ENCODE peak calls at places on chromosomes 16 and 17, in nine cellular contexts. P is small intestine; F is cardiac muscle cell; C is neuronal stem cell; Y is transverse colon; U is fibroblast of lung; I is mucosa of descending colon; S is effector memory CD4-positive, alpha-beta T cell; Z is foreskin keratinocyte. L is an unnamed sample. For H3K4me1, the result is how much of the 10 kb centered on the place peaks cover.

GRCh38 chr16:22372882-22373661 is 1.3 kb downstream of the CDR2 start:
- DNase-seq in P (peak), F (no peak), C (no peak), Y (no peak), U (peak), I (no peak), S (no peak), Z (no peak), L (no peak)

GRCh38 chr17:596763-597644 is 117.6 kb downstream of the VPS53 start:
- DNase-seq in P (peak), F (no peak), C (no peak), Y (no peak), U (peak), I (no peak), S (no peak), Z (peak), L (no peak)

GRCh38 chr17:30961213-30962188 is 9.3 kb upstream of the RNF135 start:
- DNase-seq in P (no peak), F (no peak), C (no peak), Y (no peak), U (no peak), I (no peak), S (no peak), Z (no peak), L (no peak)

GRCh38 chr17:34307110-34307509 is 12.1 kb upstream of the CCL8 start:
- DNase-seq in P (no peak), F (no peak), C (no peak), Y (no peak), U (peak), I (no peak), S (no peak), Z (no peak), L (peak)

GRCh38 chr16:53043462-53043861 is 9.2 kb downstream of the CHD9NB start:
- DNase-seq in P (no peak), F (no peak), C (no peak), Y (peak), U (peak), I (no peak), S (no peak), Z (no peak), L (peak)

GRCh38 chr17:56934280-56934679 is 20.4 kb upstream of the TRIM25 start:
- DNase-seq in P (no peak), F (no peak), C (no peak), Y (no peak), U (no peak), I (no peak), S (no peak), Z (peak), L (no peak)

GRCh38 chr17:57584050-57584551 is 161.0 kb downstream of the CCDC182 start:
- DNase-seq in P (no peak), F (no peak), C (no peak), Y (no peak), U (peak), I (no peak), S (no peak), Z (no peak), L (peak)

GRCh38 chr17:7174603-7175362 is 4.4 kb downstream of the ASGR1 start:
- DNase-seq in P (no peak), F (no peak), C (no peak), Y (no peak), U (no peak), I (no peak), S (no peak), Z (no peak), L (no peak)

GRCh38 chr17:55341432-55341831 is 76.7 kb downstream of the HLF start:
- DNase-seq in P (no peak), F (no peak), C (no peak), Y (no peak), U (no peak), I (no peak), S (no peak), Z (no peak), L (no peak)

GRCh38 chr16:50602531-50603205 is 54.5 kb downstream of the NKD1 start:
- DNase-seq in P (peak), F (no peak), C (no peak), Y (peak), U (no peak), I (peak), S (peak), Z (peak), L (no peak)

GRCh38 chr17:72792771-72793170 is 299.7 kb downstream of the SLC39A11 start:
- DNase-seq in P (no peak), F (no peak), C (no peak), Y (no peak), U (no peak), I (no peak), S (no peak), Z (no peak), L (no peak)

GRCh38 chr17:46029627-46030026 is 30.6 kb downstream of the STH start:
- DNase-seq in P (no peak), F (no peak), C (no peak), Y (no peak), U (no peak), I (no peak), S (no peak), Z (no peak), L (no peak)

GRCh38 chr16:90046971-90047713 is 27.9 kb upstream of the DBNDD1 start:
- DNase-seq in P (no peak), F (peak), C (no peak), Y (peak), U (peak), I (peak), S (no peak), Z (no peak), L (peak)

GRCh38 chr16:57815987-57816745 is 13.9 kb upstream of the KIFC3 start:
- DNase-seq in P (peak), F (peak), C (no peak), Y (peak), U (peak), I (peak), S (peak), Z (peak), L (peak)

GRCh38 chr17:30551666-30552339 is 74.6 kb downstream of the GOSR1 start:
- DNase-seq in P (no peak), F (no peak), C (no peak), Y (no peak), U (no peak), I (no peak), S (no peak), Z (no peak), L (no peak)

GRCh38 chr17:35088911-35089845 is 25.7 kb upstream of the RFFL start:
- DNase-seq in P (peak), F (peak), C (peak), Y (peak), U (peak), I (peak), S (peak), Z (no peak), L (peak)

GRCh38 chr16:69100046-69100765 is 5.2 kb upstream of the HAS3 start:
- DNase-seq in P (no peak), F (no peak), C (no peak), Y (no peak), U (no peak), I (no peak), S (no peak), Z (no peak), L (no peak)

GRCh38 chr17:73560661-73561060 is 83.6 kb downstream of the SDK2 start:
- DNase-seq in P (no peak), F (no peak), C (no peak), Y (no peak), U (no peak), I (no peak), S (no peak), Z (no peak), L (no peak)

GRCh38 chr17:64572682-64573154 is 65.9 kb downstream of the CEP95 start:
- DNase-seq in P (no peak), F (no peak), C (no peak), Y (no peak), U (peak), I (no peak), S (no peak), Z (no peak), L (no peak)

GRCh38 chr16:34802848-34803599 is 1343.6 kb downstream of the TP53TG3F start:
- DNase-seq in P (no peak), F (no peak), C (no peak), Y (no peak), U (no peak), I (peak), S (no peak), Z (no peak), L (no peak)

GRCh38 chr17:4313482-4314114 is 49.8 kb upstream of the ANKFY1 start:
- DNase-seq in P (no peak), F (no peak), C (no peak), Y (no peak), U (no peak), I (no peak), S (no peak), Z (no peak), L (no peak)

GRCh38 chr17:78383725-78384471 is 5.4 kb downstream of the PGS1 start:
- DNase-seq in P (no peak), F (no peak), C (no peak), Y (peak), U (peak), I (peak), S (no peak), Z (peak), L (peak)

GRCh38 chr16:56288019-56288418 is 96.7 kb downstream of the GNAO1 start:
- DNase-seq in P (no peak), F (no peak), C (no peak), Y (no peak), U (no peak), I (no peak), S (no peak), Z (no peak), L (no peak)

GRCh38 chr16:2428051-2428786 is 1.0 kb upstream of the CCNF start:
- DNase-seq in P (peak), F (peak), C (no peak), Y (peak), U (peak), I (peak), S (no peak), Z (no peak), L (no peak)

GRCh38 chr17:16283705-16284104 is 66.7 kb downstream of the PIGL start:
- DNase-seq in P (no peak), F (no peak), C (no peak), Y (no peak), U (peak), I (no peak), S (no peak), Z (no peak), L (no peak)

GRCh38 chr16:3971261-3971660 is 90.7 kb upstream of the CREBBP start:
- DNase-seq in P (no peak), F (no peak), C (no peak), Y (no peak), U (peak), I (no peak), S (no peak), Z (no peak), L (no peak)

GRCh38 chr17:43406676-43407645 is 8.2 kb downstream of the ARL4D start:
- DNase-seq in P (no peak), F (no peak), C (no peak), Y (no peak), U (peak), I (no peak), S (no peak), Z (no peak), L (no peak)

GRCh38 chr16:351804-352520 is 561 bp downstream of the AXIN1 start:
- DNase-seq in P (peak), F (peak), C (no peak), Y (peak), U (peak), I (peak), S (peak), Z (no peak), L (peak)

GRCh38 chr17:16818340-16818739 is 128.3 kb downstream of the CCDC144A start:
- DNase-seq in P (no peak), F (no peak), C (no peak), Y (no peak), U (no peak), I (no peak), S (no peak), Z (no peak), L (no peak)

GRCh38 chr16:75139498-75139897 is 8.8 kb upstream of the ZFP1 start:
- DNase-seq in P (no peak), F (no peak), C (no peak), Y (no peak), U (no peak), I (no peak), S (no peak), Z (no peak), L (no peak)

GRCh38 chr17:27733771-27734170 is 66.6 kb downstream of the NOS2 start:
- DNase-seq in P (no peak), F (no peak), C (no peak), Y (no peak), U (no peak), I (no peak), S (no peak), Z (no peak), L (no peak)

GRCh38 chr17:77280304-77280910 is 139.6 kb downstream of the SEC14L1 start:
- DNase-seq in P (peak), F (no peak), C (no peak), Y (peak), U (peak), I (peak), S (no peak), Z (peak), L (peak)

GRCh38 chr17:59106463-59107305 is at the start of gene TRIM37:
- DNase-seq in P (peak), F (peak), C (peak), Y (peak), U (peak), I (peak), S (peak), Z (peak), L (peak)

GRCh38 chr17:74748279-74748528 is 224 bp upstream of the NHERF1 start:
- DNase-seq in P (no peak), F (no peak), C (no peak), Y (no peak), U (no peak), I (no peak), S (no peak), Z (no peak), L (no peak)

GRCh38 chr17:74750039-74750326 is 1.6 kb downstream of the NHERF1 start:
- DNase-seq in P (no peak), F (no peak), C (no peak), Y (no peak), U (no peak), I (no peak), S (no peak), Z (no peak), L (no peak)

GRCh38 chr17:74748529-74749261 is at the start of gene NHERF1:
- DNase-seq in P (peak), F (peak), C (peak), Y (peak), U (peak), I (peak), S (peak), Z (peak), L (peak)

GRCh38 chr17:74750327-74751069 is 2.1 kb downstream of the NHERF1 start:
- DNase-seq in P (peak), F (no peak), C (no peak), Y (peak), U (no peak), I (no peak), S (no peak), Z (no peak), L (no peak)

DNA sequence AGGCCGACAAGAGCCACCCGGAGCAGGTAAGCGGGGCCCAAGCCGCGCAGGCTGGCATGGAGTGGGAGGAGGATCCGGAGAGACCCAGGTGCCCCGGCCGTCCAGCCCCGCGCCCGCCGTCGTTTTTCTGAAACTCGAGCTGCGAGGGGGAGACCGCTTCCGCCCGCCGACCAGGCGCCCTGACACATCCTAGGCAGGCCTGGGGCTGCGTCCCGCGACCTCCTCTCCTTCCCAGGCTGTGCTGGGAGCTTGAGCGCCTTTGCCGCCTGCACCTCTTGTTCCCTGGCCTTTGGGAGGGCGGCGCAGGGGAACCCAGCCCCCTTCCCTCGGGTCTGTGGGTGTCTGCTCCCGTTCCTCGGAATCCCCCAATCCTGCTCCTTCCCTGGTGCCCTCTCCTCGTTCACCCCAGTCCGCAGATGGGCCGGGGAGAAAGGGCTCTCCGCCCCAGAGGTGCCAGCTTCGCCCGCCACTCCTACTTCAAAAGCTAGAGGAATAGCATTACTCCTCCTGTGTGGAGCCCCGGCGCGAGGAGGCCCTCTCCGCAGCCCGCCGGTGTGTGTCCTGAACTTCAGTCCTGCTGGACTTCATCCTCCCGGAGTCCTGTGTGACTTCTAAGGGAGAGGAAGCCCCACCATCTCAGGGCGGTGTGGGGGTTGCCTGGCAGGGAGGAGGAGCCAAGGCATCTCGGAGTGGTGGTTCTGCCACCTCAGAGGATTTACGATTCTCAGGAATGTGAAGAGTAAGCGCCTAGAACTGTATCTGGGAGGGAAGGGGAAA is 1.0 kb downstream of the NHERF1 start:
- DNase-seq in P (peak), F (peak), C (no peak), Y (peak), U (no peak), I (peak), S (no peak), Z (no peak), L (no peak)
- H3K4me1 ChIP-seq in P (under half), F (under half), C (under half), Y (under half), U (under half), I (under half), S (half or more), Z (under half), L (half or more)

GRCh38 chr17:19663097-19663496 is 14.5 kb downstream of the ALDH3A2 start:
- DNase-seq in P (no peak), F (no peak), C (no peak), Y (no peak), U (no peak), I (no peak), S (no peak), Z (no peak), L (no peak)

GRCh38 chr17:19660219-19660870 is 11.8 kb downstream of the ALDH3A2 start:
- DNase-seq in P (no peak), F (no peak), C (no peak), Y (no peak), U (no peak), I (no peak), S (no peak), Z (no peak), L (no peak)

GRCh38 chr17:19664821-19665181 is 16.2 kb downstream of the ALDH3A2 start:
- DNase-seq in P (no peak), F (no peak), C (no peak), Y (no peak), U (no peak), I (no peak), S (no peak), Z (no peak), L (no peak)

GRCh38 chr17:19659366-19660177 is 11.0 kb downstream of the ALDH3A2 start:
- DNase-seq in P (no peak), F (no peak), C (no peak), Y (no peak), U (no peak), I (no peak), S (no peak), Z (no peak), L (no peak)

GRCh38 chr17:19664136-19664820 is 15.7 kb downstream of the ALDH3A2 start:
- DNase-seq in P (no peak), F (peak), C (no peak), Y (no peak), U (no peak), I (no peak), S (no peak), Z (no peak), L (peak)
- H3K4me1 ChIP-seq in P (under half), F (under half), C (under half), Y (under half), U (under half), I (under half), S (under half), Z (under half), L (under half)

GRCh38 chr17:82297804-82298537 is 19.4 kb downstream of the CD7 start:
- DNase-seq in P (peak), F (no peak), C (no peak), Y (peak), U (peak), I (peak), S (peak), Z (peak), L (peak)
- H3K4me1 ChIP-seq in P (under half), F (under half), C (under half), Y (half or more), U (under half), I (under half), S (half or more), Z (under half), L (half or more)

GRCh38 chr17:49690256-49690655 is 12.4 kb upstream of the SPOP start:
- DNase-seq in P (no peak), F (no peak), C (no peak), Y (no peak), U (no peak), I (no peak), S (no peak), Z (no peak), L (no peak)
- H3K4me1 ChIP-seq in P (under half), F (under half), C (under half), Y (under half), U (under half), I (under half), S (under half), Z (under half), L (half or more)

L was measured in left ventricle myocardium inferior.